ENCODE peak calls at places on chromosomes 6 and 20, in ten cellular contexts. D is fibroblast of lung; I is small intestine; S is thoracic aorta; Z is mammary epithelial cell; F is A549; K is Peyer's patch; G is CD8-positive, alpha-beta T cell; U is tibial artery; N is stomach. C is an unnamed sample.

GRCh38 chr6:11278207-11278559 is 45.7 kb upstream of the NEDD9 start:
- DNase-seq in D (no peak), I (no peak), S (no peak), Z (no peak), F (no peak), K (no peak), G (peak), U (no peak), N (no peak), C (no peak)

GRCh38 chr6:20538131-20538662 is 3.9 kb downstream of the CDKAL1 start:
- DNase-seq in D (no peak), I (no peak), S (no peak), Z (no peak), F (no peak), K (no peak), G (no peak), U (no peak), N (no peak), C (no peak)

GRCh38 chr6:167699141-167700036 is 127.3 kb upstream of the AFDN start:
- DNase-seq in D (no peak), I (peak), S (no peak), Z (no peak), F (no peak), K (no peak), G (peak), U (peak), N (peak), C (no peak)

GRCh38 chr20:7971536-7972285 is 31.5 kb upstream of the HAO1 start:
- DNase-seq in D (no peak), I (no peak), S (no peak), Z (no peak), F (no peak), K (no peak), G (no peak), U (no peak), N (no peak), C (no peak)

GRCh38 chr6:158040804-158041347 is 59.2 kb downstream of the SYNJ2 start:
- DNase-seq in D (peak), I (no peak), S (no peak), Z (no peak), F (no peak), K (no peak), G (no peak), U (peak), N (no peak), C (peak)

GRCh38 chr6:37103169-37104039 is 66.5 kb upstream of the PIM1 start:
- DNase-seq in D (peak), I (peak), S (peak), Z (peak), F (peak), K (peak), G (no peak), U (peak), N (peak), C (peak)

GRCh38 chr6:135555550-135555949 is 58.0 kb upstream of the AHI1 start:
- DNase-seq in D (no peak), I (no peak), S (no peak), Z (no peak), F (no peak), K (no peak), G (no peak), U (no peak), N (no peak), C (no peak)

GRCh38 chr20:18794428-18794787 is 19.2 kb upstream of the SCP2D1 start:
- DNase-seq in D (no peak), I (no peak), S (no peak), Z (no peak), F (no peak), K (no peak), G (no peak), U (no peak), N (no peak), C (no peak)

GRCh38 chr6:93417421-93417996 is 1.9 kb downstream of the EPHA7 start:
- DNase-seq in D (peak), I (no peak), S (no peak), Z (no peak), F (peak), K (no peak), G (no peak), U (peak), N (no peak), C (peak)

GRCh38 chr6:81265106-81265505 is 487.4 kb downstream of the TENT5A start:
- DNase-seq in D (peak), I (no peak), S (peak), Z (no peak), F (no peak), K (no peak), G (no peak), U (peak), N (no peak), C (peak)

GRCh38 chr20:5914859-5915258 is 35.5 kb downstream of the TRMT6 start:
- DNase-seq in D (no peak), I (no peak), S (no peak), Z (no peak), F (no peak), K (no peak), G (no peak), U (no peak), N (no peak), C (no peak)

GRCh38 chr6:28134015-28134414 is 7.7 kb upstream of the ZKSCAN8 start:
- DNase-seq in D (peak), I (no peak), S (no peak), Z (peak), F (peak), K (no peak), G (no peak), U (no peak), N (no peak), C (peak)

GRCh38 chr6:160042788-160043301 is 74.0 kb downstream of the IGF2R start:
- DNase-seq in D (peak), I (no peak), S (no peak), Z (peak), F (no peak), K (no peak), G (no peak), U (no peak), N (no peak), C (peak)

GRCh38 chr20:53930651-53931504 is 139.5 kb downstream of the BCAS1 start:
- DNase-seq in D (no peak), I (no peak), S (no peak), Z (peak), F (no peak), K (no peak), G (no peak), U (no peak), N (no peak), C (no peak)

GRCh38 chr20:54025166-54025835 is 45.1 kb downstream of the BCAS1 start:
- DNase-seq in D (peak), I (no peak), S (no peak), Z (no peak), F (no peak), K (no peak), G (no peak), U (no peak), N (no peak), C (peak)

GRCh38 chr6:168116446-168116974 is 37.5 kb upstream of the FRMD1 start:
- DNase-seq in D (no peak), I (no peak), S (no peak), Z (no peak), F (no peak), K (no peak), G (no peak), U (peak), N (no peak), C (peak)

GRCh38 chr20:8209061-8209460 is 77.0 kb downstream of the PLCB1 start:
- DNase-seq in D (no peak), I (no peak), S (no peak), Z (no peak), F (no peak), K (no peak), G (no peak), U (no peak), N (no peak), C (no peak)

GRCh38 chr20:36582821-36583220 is 9.4 kb downstream of the TGIF2 start:
- DNase-seq in D (no peak), I (no peak), S (no peak), Z (no peak), F (no peak), K (no peak), G (no peak), U (no peak), N (no peak), C (no peak)

GRCh38 chr6:16505711-16506362 is 255.4 kb downstream of the ATXN1 start:
- DNase-seq in D (peak), I (no peak), S (no peak), Z (no peak), F (no peak), K (no peak), G (no peak), U (no peak), N (no peak), C (peak)

GRCh38 chr20:55684578-55684977 is 320.7 kb downstream of the CBLN4 start:
- DNase-seq in D (no peak), I (no peak), S (no peak), Z (no peak), F (no peak), K (no peak), G (no peak), U (no peak), N (no peak), C (no peak)

GRCh38 chr6:55758156-55758942 is 117.0 kb downstream of the BMP5 start:
- DNase-seq in D (peak), I (no peak), S (no peak), Z (peak), F (peak), K (no peak), G (no peak), U (no peak), N (no peak), C (peak)

GRCh38 chr20:1700990-1701389 is 43.4 kb upstream of the SIRPG start:
- DNase-seq in D (peak), I (no peak), S (no peak), Z (no peak), F (no peak), K (no peak), G (no peak), U (no peak), N (no peak), C (no peak)

GRCh38 chr20:36284751-36285150 is 21.4 kb upstream of the DLGAP4 start:
- DNase-seq in D (no peak), I (no peak), S (no peak), Z (no peak), F (no peak), K (no peak), G (no peak), U (no peak), N (no peak), C (no peak)

GRCh38 chr6:119484598-119484997 is 135.0 kb upstream of the MAN1A1 start:
- DNase-seq in D (peak), I (peak), S (no peak), Z (peak), F (no peak), K (no peak), G (no peak), U (no peak), N (no peak), C (peak)

GRCh38 chr6:167707686-167708500 is 118.8 kb upstream of the AFDN start:
- DNase-seq in D (no peak), I (no peak), S (no peak), Z (no peak), F (no peak), K (no peak), G (no peak), U (no peak), N (no peak), C (no peak)

GRCh38 chr6:109869398-109870165 is 108.5 kb upstream of the GPR6 start:
- DNase-seq in D (peak), I (no peak), S (no peak), Z (no peak), F (no peak), K (no peak), G (no peak), U (no peak), N (no peak), C (no peak)

GRCh38 chr6:47598367-47598766 is 100.0 kb upstream of the ADGRF4 start:
- DNase-seq in D (no peak), I (no peak), S (no peak), Z (no peak), F (no peak), K (no peak), G (no peak), U (no peak), N (no peak), C (no peak)

GRCh38 chr20:25623225-25623735 is 534 bp downstream of the NANP start:
- DNase-seq in D (no peak), I (peak), S (peak), Z (peak), F (peak), K (no peak), G (no peak), U (peak), N (peak), C (peak)

GRCh38 chr6:40634429-40634828 is 47.3 kb upstream of the LRFN2 start:
- DNase-seq in D (no peak), I (no peak), S (no peak), Z (no peak), F (no peak), K (no peak), G (no peak), U (no peak), N (no peak), C (no peak)

GRCh38 chr20:22160254-22160653 is 424.1 kb downstream of the FOXA2 start:
- DNase-seq in D (no peak), I (peak), S (no peak), Z (no peak), F (no peak), K (no peak), G (no peak), U (no peak), N (no peak), C (no peak)

GRCh38 chr6:130743175-130743574 is 84.0 kb upstream of the SMLR1 start:
- DNase-seq in D (no peak), I (no peak), S (no peak), Z (no peak), F (no peak), K (no peak), G (no peak), U (no peak), N (no peak), C (no peak)

GRCh38 chr6:130740308-130740707 is 86.9 kb upstream of the SMLR1 start:
- DNase-seq in D (no peak), I (no peak), S (no peak), Z (peak), F (no peak), K (no peak), G (no peak), U (no peak), N (no peak), C (no peak)

GRCh38 chr6:130749402-130749801 is 77.8 kb upstream of the SMLR1 start:
- DNase-seq in D (no peak), I (no peak), S (no peak), Z (peak), F (no peak), K (no peak), G (no peak), U (no peak), N (no peak), C (no peak)

GRCh38 chr6:130742282-130742681 is 84.9 kb upstream of the SMLR1 start:
- DNase-seq in D (no peak), I (no peak), S (no peak), Z (no peak), F (no peak), K (no peak), G (no peak), U (no peak), N (no peak), C (peak)

DNA sequence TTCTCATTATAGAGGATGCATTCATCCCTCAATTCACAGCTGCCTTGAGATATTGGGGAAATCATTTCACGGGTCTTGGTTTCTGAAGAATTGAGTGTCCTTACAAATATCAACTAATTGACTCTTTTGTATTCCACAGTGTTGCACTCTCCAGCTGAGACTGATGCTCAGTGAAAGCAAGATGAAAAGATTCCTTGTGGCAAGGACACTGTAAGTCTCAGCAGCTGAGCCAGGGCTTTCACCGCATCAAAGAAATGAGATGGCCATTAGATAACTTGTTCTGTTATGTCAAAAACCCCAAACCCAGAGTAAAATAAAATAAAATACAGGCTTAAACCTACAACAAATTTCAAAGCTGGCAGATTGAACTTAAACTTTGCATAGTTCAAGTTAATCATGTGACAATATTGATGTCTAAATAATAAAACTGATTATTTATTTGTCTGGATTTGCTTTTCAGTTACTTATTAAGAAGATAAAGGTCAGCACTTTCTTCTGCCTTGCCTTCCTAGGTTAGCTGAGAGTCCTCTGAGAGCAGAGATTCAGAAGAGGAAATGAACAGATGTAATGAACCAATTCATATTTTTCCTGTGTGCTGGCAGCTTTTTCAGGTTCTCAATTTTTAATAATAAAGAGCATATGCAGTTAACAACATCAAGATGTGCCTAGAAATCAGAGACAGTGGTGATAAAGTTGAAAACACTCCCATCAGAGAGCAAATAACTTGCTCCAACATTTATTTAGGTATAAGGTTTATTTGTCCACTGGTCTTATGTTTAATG is 82.4 kb upstream of the SMLR1 start:
- DNase-seq in D (no peak), I (no peak), S (no peak), Z (no peak), F (no peak), K (no peak), G (no peak), U (no peak), N (no peak), C (no peak)
- H3K4me3 ChIP-seq in D (no peak), I (no peak), S (no peak), Z (no peak), F (no peak), K (no peak), G (no peak), U (no peak), N (no peak), C (no peak)

GRCh38 chr6:148746363-148747144 is at the start of gene UST:
- DNase-seq in D (peak), I (peak), S (peak), Z (peak), F (peak), K (peak), G (peak), U (peak), N (peak), C (peak)
- H3K27ac ChIP-seq in D (peak), I (peak), S (peak), Z (peak), F (peak), K (peak), G (no peak), U (peak), N (peak), C (peak)

GRCh38 chr6:89145962-89146747 is at the start of gene PM20D2:
- DNase-seq in D (peak), I (peak), S (no peak), Z (peak), F (peak), K (peak), G (peak), U (peak), N (peak), C (peak)

GRCh38 chr6:89146748-89147715 is 1.2 kb downstream of the PM20D2 start:
- DNase-seq in D (peak), I (peak), S (no peak), Z (peak), F (peak), K (no peak), G (no peak), U (no peak), N (no peak), C (peak)

GRCh38 chr6:89148016-89148750 is 2.3 kb downstream of the PM20D2 start:
- DNase-seq in D (peak), I (no peak), S (no peak), Z (no peak), F (no peak), K (no peak), G (no peak), U (no peak), N (no peak), C (no peak)

GRCh38 chr6:89145461-89145961 is 344 bp upstream of the PM20D2 start:
- DNase-seq in D (peak), I (peak), S (no peak), Z (peak), F (peak), K (no peak), G (peak), U (no peak), N (no peak), C (no peak)

DNA sequence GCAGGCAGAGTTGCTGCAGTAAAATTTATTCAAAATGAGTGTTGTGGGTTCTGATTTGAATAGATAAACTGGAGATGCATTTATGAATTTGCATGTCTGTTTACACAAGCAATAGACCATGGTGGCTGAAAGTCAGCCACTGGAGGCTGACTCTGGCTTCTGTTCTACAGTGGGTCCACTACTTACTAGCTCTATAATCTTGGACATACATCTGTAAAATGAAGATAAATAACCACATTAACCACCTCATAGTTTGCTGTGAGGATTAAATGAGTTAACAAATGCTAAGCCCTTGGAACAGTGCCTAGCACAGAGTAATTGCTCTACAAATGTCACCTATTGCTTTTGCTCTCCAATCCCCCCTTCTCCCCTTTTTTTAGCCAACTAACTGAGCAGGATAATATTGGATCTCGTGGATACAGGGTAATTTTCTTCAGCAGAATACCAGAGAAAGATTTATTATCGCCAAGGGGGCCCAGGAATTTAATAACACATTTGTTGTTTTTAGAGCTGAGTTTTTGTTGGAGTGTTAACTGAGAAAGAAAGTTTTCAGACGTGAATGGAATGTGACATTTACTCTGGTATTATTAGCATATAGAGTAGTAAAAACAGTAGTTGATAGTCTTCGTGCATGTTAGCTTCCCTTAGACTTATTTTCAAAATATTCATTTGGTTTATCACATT is 1.4 kb upstream of the PM20D2 start:
- DNase-seq in D (no peak), I (no peak), S (no peak), Z (no peak), F (no peak), K (no peak), G (no peak), U (no peak), N (no peak), C (no peak)
- H3K4me3 ChIP-seq in D (no peak), I (no peak), S (peak), Z (no peak), F (no peak), K (no peak), G (no peak), U (peak), N (no peak), C (no peak)

DNA sequence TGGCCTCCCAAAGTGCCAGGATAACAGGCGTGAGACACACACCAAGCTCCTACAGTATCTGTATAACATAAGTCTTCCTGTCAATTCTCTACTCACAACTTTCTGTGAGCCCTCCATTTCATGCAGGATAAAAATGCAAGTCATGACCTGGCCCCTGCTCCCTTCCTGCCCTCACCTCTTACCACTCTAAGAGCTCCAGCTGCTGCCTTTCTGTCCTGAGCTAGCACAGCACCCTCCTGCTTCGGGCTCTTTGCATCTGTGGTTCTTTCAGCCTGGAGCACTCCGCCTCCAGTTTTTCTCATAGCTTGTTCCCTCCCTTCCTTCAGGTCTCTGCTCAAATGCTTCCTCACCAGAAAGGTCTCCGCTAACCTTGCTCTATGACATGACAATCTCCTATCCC is 23.7 kb upstream of the TRPC4AP start:
- DNase-seq in D (no peak), I (no peak), S (no peak), Z (no peak), F (no peak), K (no peak), G (no peak), U (no peak), N (no peak), C (no peak)
- H3K27ac ChIP-seq in D (no peak), I (no peak), S (no peak), Z (no peak), F (no peak), K (no peak), G (no peak), U (peak), N (peak), C (peak)